ENCODE peak calls at places on chromosomes 11 and 22, in eight cellular contexts. J is nucleus accumbens; Z is GM13976; K is activated CD8-positive, alpha-beta memory T cell treated with anti-CD3 and anti-CD28 coated beads, Interleukin-2, amount 10 ng/mL, durations not matched to agents 7 days and 5 days; B is body of pancreas; L is GM03348; I is ureter; G is hippocampal formation. H is an unnamed sample.

GRCh38 chr11:2702771-2703486 is 3.1 kb upstream of the KCNQ1OT1 start:
- DNase-seq in J (no peak), B (no peak), K (no peak), Z (no peak), L (no peak), I (no peak), G (no peak), H (no peak)

GRCh38 chr11:94876645-94877445 is 96.5 kb downstream of the CWC15 start:
- DNase-seq in K (peak), Z (peak), J (no peak), L (peak), I (peak), G (peak), B (peak), H (peak)

GRCh38 chr11:4095509-4096230 is 1.1 kb downstream of the RRM1 start:
- DNase-seq in J (no peak), I (no peak), Z (no peak), K (no peak), G (no peak), L (peak), B (no peak), H (no peak)

GRCh38 chr11:43071338-43071737 is 240.5 kb upstream of the API5 start:
- DNase-seq in G (no peak), J (no peak), Z (no peak), I (no peak), B (no peak), K (no peak), L (no peak), H (no peak)

GRCh38 chr11:60880189-60880588 is 12.8 kb downstream of the ZP1 start:
- DNase-seq in G (no peak), L (no peak), B (no peak), I (no peak), J (no peak), Z (no peak), K (no peak), H (no peak)

GRCh38 chr22:39080052-39080762 is 3.1 kb downstream of the APOBEC3G start:
- DNase-seq in B (no peak), Z (no peak), I (no peak), J (no peak), K (no peak), G (no peak), L (no peak), H (no peak)

GRCh38 chr11:117199061-117199915 is at the start of gene TAGLN:
- DNase-seq in J (no peak), K (no peak), L (peak), Z (peak), G (no peak), I (peak), B (peak), H (no peak)

GRCh38 chr11:120904116-120904515 is 119.8 kb upstream of the TBCEL start:
- DNase-seq in K (no peak), Z (no peak), I (no peak), G (no peak), L (no peak), B (no peak), J (no peak), H (no peak)

GRCh38 chr11:10350341-10350740 is 45.5 kb downstream of the ADM start:
- DNase-seq in L (peak), K (no peak), J (no peak), B (no peak), G (no peak), I (no peak), Z (no peak), H (no peak)

GRCh38 chr11:66289548-66290331 is 797 bp upstream of the YIF1A start:
- DNase-seq in I (no peak), Z (peak), L (peak), J (peak), B (peak), K (peak), G (no peak), H (no peak)